ENCODE peak calls at places on chromosomes 6 and 20, in four cellular contexts. T is NCI-H460, S is heart right ventricle, F is naive B cell. X is an unnamed sample.

GRCh38 chr20:37968726-37969401 is 64.4 kb downstream of the TTI1 start:
- DNase-seq in T (peak), F (no peak), S (no peak), X (no peak)

GRCh38 chr6:118876201-118876600 is 17.8 kb upstream of the ASF1A start:
- DNase-seq in F (no peak), T (no peak), S (no peak), X (no peak)

GRCh38 chr6:158153576-158153975 is 14.5 kb downstream of the SERAC1 start:
- DNase-seq in T (no peak), F (no peak), S (no peak), X (no peak)

GRCh38 chr20:58883243-58883691 is 30.8 kb downstream of the GNAS start:
- DNase-seq in F (no peak), S (no peak), T (no peak), X (peak)

GRCh38 chr20:50226093-50226974 is 35.7 kb downstream of the CEBPB start:
- DNase-seq in F (no peak), S (no peak), T (no peak), X (no peak)

GRCh38 chr6:163457637-163458561 is 43.4 kb downstream of the QKI start:
- DNase-seq in S (no peak), T (no peak), F (no peak), X (no peak)

GRCh38 chr20:50589548-50590347 is 79.6 kb downstream of the PTPN1 start:
- DNase-seq in T (no peak), F (no peak), S (no peak), X (no peak)

GRCh38 chr20:37450344-37450743 is 70.7 kb upstream of the NNAT start:
- DNase-seq in T (no peak), F (no peak), S (no peak), X (no peak)

GRCh38 chr6:165832471-165832836 is 169.4 kb upstream of the PDE10A start:
- DNase-seq in S (no peak), T (no peak), F (no peak), X (no peak)

GRCh38 chr6:28758818-28759235 is 165.0 kb downstream of the TRIM27 start:
- DNase-seq in F (no peak), S (no peak), T (no peak), X (no peak)

GRCh38 chr6:167139761-167140160 is 16.9 kb downstream of the CCR6 start:
- DNase-seq in F (no peak), S (no peak), T (no peak), X (no peak)

GRCh38 chr20:7108929-7109328 is 341.4 kb downstream of the BMP2 start:
- DNase-seq in T (no peak), F (no peak), S (no peak), X (no peak)

GRCh38 chr6:139135578-139136545 is 982 bp downstream of the HECA start:
- DNase-seq in S (peak), T (no peak), F (peak), X (no peak)

GRCh38 chr20:57475388-57476072 is 49.4 kb downstream of the CTCFL start:
- DNase-seq in S (no peak), T (no peak), F (no peak), X (no peak)

GRCh38 chr6:12028194-12028593 is 16.1 kb downstream of the HIVEP1 start:
- DNase-seq in F (no peak), T (no peak), S (no peak), X (no peak)

GRCh38 chr6:83417880-83418663 is 12.8 kb downstream of the ME1 start:
- DNase-seq in S (no peak), F (no peak), T (peak), X (peak)

GRCh38 chr20:47272893-47273590 is 83.5 kb downstream of the ZMYND8 start:
- DNase-seq in S (no peak), T (peak), F (peak), X (peak)

GRCh38 chr20:1809121-1809520 is 86.1 kb upstream of the SIRPA start:
- DNase-seq in S (no peak), F (no peak), T (no peak), X (no peak)

GRCh38 chr20:3660262-3661059 is 2.7 kb downstream of the GFRA4 start:
- DNase-seq in S (no peak), T (no peak), F (no peak), X (no peak)

GRCh38 chr6:33641144-33641543 is 20.0 kb downstream of the ITPR3 start:
- DNase-seq in S (no peak), F (no peak), T (no peak), X (no peak)

GRCh38 chr20:62332989-62333819 is 30.4 kb downstream of the ADRM1 start:
- DNase-seq in S (peak), F (no peak), T (no peak), X (no peak)

GRCh38 chr6:24899647-24900325 is 36.0 kb downstream of the RIPOR2 start:
- DNase-seq in F (no peak), T (no peak), S (no peak), X (no peak)

GRCh38 chr6:90720404-90720803 is 133.5 kb upstream of the MAP3K7 start:
- DNase-seq in F (no peak), T (no peak), S (no peak), X (peak)

GRCh38 chr6:161200610-161201201 is 73.2 kb downstream of the AGPAT4 start:
- DNase-seq in S (no peak), T (no peak), F (no peak), X (no peak)

GRCh38 chr6:124682751-124683150 is 279.5 kb upstream of the RNF217 start:
- DNase-seq in F (no peak), S (no peak), T (no peak), X (no peak)

GRCh38 chr6:20211941-20212391 is 303 bp downstream of the MBOAT1 start:
- DNase-seq in F (no peak), T (no peak), S (no peak), X (no peak)

X was measured in HAP-1.